ENCODE peak calls at places on chromosome 17, in five cellular contexts. L is Panc1, E is stomach, H is body of pancreas, V is OCI-LY7. R is an unnamed sample. For H3K4me1, the result is how much of the 10 kb centered on the place peaks cover.

GRCh38 chr17:80263253-80264047 is 2.8 kb downstream of the RNF213 start:
- DNase-seq in E (peak), L (no peak), V (peak), H (peak), R (no peak)

GRCh38 chr17:5120036-5120435 is 4.2 kb downstream of the USP6 start:
- DNase-seq in E (no peak), L (no peak), H (no peak), V (no peak), R (no peak)

GRCh38 chr17:72063756-72064461 is 56.9 kb upstream of the SOX9 start:
- DNase-seq in V (no peak), L (no peak), H (no peak), E (no peak), R (no peak)

GRCh38 chr17:2926019-2926650 is 129.9 kb downstream of the RAP1GAP2 start:
- DNase-seq in V (no peak), E (no peak), L (no peak), H (peak), R (no peak)

GRCh38 chr17:21689604-21690003 is 2.7 kb upstream of the KCNJ18 start:
- DNase-seq in L (no peak), V (no peak), E (no peak), H (peak), R (no peak)

GRCh38 chr17:74222399-74222798 is 9.0 kb downstream of the TTYH2 start:
- DNase-seq in E (no peak), H (no peak), V (no peak), L (no peak), R (no peak)

GRCh38 chr17:31371511-31372097 is 19.9 kb upstream of the RAB11FIP4 start:
- DNase-seq in H (no peak), L (no peak), V (no peak), E (no peak), R (no peak)

GRCh38 chr17:50903604-50904521 is 37.7 kb upstream of the TOB1 start:
- DNase-seq in H (no peak), V (peak), E (no peak), L (no peak), R (no peak)

GRCh38 chr17:37702605-37703004 is 42.3 kb downstream of the HNF1B start:
- DNase-seq in H (no peak), V (no peak), L (no peak), E (no peak), R (no peak)

GRCh38 chr17:33651631-33652030 is 358.5 kb upstream of the ASIC2 start:
- DNase-seq in L (no peak), H (no peak), E (no peak), V (no peak), R (no peak)

GRCh38 chr17:31431795-31432658 is 40.6 kb downstream of the RAB11FIP4 start:
- DNase-seq in V (no peak), H (peak), L (no peak), E (no peak), R (no peak)

GRCh38 chr17:31692632-31693031 is 166.4 kb downstream of the COPRS start:
- DNase-seq in V (no peak), L (no peak), E (no peak), H (no peak), R (no peak)

GRCh38 chr17:37259030-37259735 is 116.6 kb upstream of the C17orf78 start:
- DNase-seq in V (no peak), E (no peak), L (no peak), H (no peak), R (no peak)

GRCh38 chr17:63823659-63824331 is 3.4 kb upstream of the PSMC5 start:
- DNase-seq in E (no peak), V (no peak), L (no peak), H (no peak), R (no peak)

GRCh38 chr17:30788918-30789317 is 35.6 kb downstream of the CRLF3 start:
- DNase-seq in E (no peak), H (no peak), L (no peak), V (no peak), R (no peak)

DNA sequence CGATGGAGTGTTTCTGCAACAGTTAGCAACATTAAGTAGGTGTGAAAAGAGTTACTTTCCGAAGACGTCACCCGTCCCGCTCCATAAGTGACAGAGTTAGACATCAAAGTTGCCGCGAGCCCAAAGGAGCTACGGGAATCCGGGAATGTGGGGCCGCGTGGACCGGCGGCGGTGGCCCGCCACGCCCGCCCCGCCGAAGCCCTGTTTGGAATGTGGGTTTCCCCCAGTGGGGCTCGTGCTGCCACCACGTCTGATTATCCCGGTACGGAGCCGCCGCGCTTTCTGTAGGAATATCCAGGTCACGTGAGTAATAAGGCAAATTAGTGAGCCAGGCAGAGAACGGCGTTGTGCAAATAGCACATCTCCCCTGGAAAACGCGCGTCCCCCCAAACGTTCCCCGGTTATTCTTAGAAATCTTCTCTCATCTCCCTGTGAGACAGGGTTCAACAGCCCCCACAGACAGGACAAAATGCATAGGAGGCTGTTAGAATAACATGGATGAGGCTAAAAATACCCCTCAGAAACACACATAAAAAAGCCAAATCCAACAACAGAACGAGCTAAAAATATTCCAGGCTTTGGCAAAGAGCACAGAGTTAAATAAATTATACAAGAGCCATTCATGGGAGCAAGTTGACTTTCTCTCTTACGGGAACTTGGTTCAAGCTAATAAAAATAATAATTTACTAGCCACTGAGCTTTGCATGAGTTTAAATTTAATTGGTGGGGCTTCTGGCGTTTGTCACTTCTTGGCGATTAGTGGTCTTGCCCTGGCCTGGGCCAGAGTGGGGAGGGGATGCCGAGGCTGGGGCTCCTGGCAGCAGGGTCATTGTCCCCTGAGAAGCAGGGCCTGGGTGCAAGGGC is 8.6 kb downstream of the BAHCC1 start:
- DNase-seq in V (no peak), E (no peak), L (no peak), H (no peak), R (no peak)
- H3K4me1 ChIP-seq in V (under half), E (half or more), L (half or more), H (under half), R (under half)

GRCh38 chr17:17941015-17941414 is 31.2 kb downstream of the TOM1L2 start:
- DNase-seq in E (no peak), L (no peak), V (no peak), H (no peak), R (no peak)
- H3K4me1 ChIP-seq in E (half or more), L (half or more), V (under half), H (under half), R (under half)

GRCh38 chr17:81719410-81720266 is 7.6 kb downstream of the SLC25A10 start:
- DNase-seq in V (no peak), H (peak), L (no peak), E (no peak), R (no peak)
- H3K4me1 ChIP-seq in V (under half), H (under half), L (under half), E (under half), R (under half)

GRCh38 chr17:82084373-82085030 is 13.5 kb downstream of the FASN start:
- DNase-seq in E (no peak), V (no peak), L (no peak), H (no peak), R (no peak)
- H3K4me1 ChIP-seq in E (under half), V (under half), L (under half), H (under half), R (under half)

DNA sequence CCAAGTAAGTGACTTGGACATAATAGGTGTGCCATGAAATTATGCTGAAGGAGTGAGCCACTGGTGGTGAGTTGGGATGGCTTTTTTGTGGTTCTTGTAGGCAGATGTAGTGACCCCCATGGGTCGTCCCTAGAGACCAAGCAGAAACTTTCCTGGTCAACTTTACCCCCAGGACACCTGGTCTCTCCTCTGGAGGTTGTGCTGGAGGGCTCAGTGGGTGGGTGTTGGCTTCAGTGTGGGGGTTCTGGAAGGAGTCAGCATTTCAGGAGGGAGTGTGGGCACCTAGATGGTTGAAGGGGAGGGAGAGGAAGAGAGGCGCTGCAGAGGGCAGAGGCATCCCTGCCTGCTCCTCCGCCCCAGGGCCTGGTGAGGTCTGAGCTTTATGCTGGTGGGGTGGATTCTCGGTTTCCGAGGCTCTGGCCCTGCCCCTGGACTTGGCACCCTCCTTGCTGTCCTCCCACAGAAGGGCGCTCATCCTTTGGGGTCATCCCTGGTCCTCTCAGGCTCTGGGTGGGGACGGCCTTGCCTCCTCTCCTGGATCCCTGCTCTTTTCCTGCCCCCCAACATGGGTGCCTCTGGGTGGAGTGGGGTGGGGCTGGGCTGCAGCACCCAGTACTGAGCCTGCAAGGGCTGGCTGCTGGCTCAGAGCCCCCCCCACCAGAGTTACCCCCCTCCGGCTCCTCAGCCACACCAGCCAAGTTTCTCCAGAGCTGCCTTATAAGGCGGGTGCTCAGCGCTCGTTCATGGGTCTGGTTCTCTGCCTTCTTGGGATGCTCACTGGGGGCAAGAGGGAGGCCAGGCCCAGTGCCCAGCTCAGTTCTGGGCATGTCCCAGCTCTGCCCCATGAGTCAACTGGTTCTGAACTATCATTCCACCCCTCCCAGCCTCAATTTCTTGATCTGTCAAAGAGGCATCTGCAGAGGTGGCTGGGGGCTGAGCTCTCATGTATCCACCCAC is 266.8 kb downstream of the SEC14L1 start:
- DNase-seq in V (peak), E (no peak), L (no peak), H (no peak), R (no peak)
- H3K4me1 ChIP-seq in V (half or more), E (half or more), L (half or more), H (under half), R (under half)

GRCh38 chr17:1765576-1765975 is 3.7 kb downstream of the SERPINF1 start:
- DNase-seq in V (no peak), E (no peak), L (no peak), H (no peak), R (no peak)

GRCh38 chr17:1764274-1764673 is 2.4 kb downstream of the SERPINF1 start:
- DNase-seq in H (peak), V (no peak), E (peak), L (no peak), R (no peak)

GRCh38 chr17:1762906-1763829 is 1.3 kb downstream of the SERPINF1 start:
- DNase-seq in L (no peak), E (no peak), V (no peak), H (no peak), R (no peak)

GRCh38 chr17:1759529-1759928 is 2.3 kb upstream of the SERPINF1 start:
- DNase-seq in L (no peak), E (no peak), V (no peak), H (no peak), R (no peak)

GRCh38 chr17:1762233-1762905 is 509 bp downstream of the SERPINF1 start:
- DNase-seq in V (no peak), L (no peak), H (no peak), E (no peak), R (no peak)
- H3K4me1 ChIP-seq in V (under half), L (under half), H (under half), E (under half), R (under half)